ENCODE peak calls at places on chromosomes 12 and 14, in ten cellular contexts. O is A549, G is psoas muscle, B is A673, C is fibroblast of mammary gland, H is lower lobe of right lung, Z is endothelial cell of umbilical vein, X is heart right ventricle, R is upper lobe of right lung, M is Caco-2. A is an unnamed sample.

GRCh38 chr12:70831538-70831937 is 89.0 kb downstream of the PTPRR start:
- DNase-seq in G (no peak), Z (no peak), R (no peak), X (no peak), O (no peak), M (no peak), H (no peak), C (peak; percentile 56), B (peak; percentile 18), A (no peak)

GRCh38 chr12:105933671-105934665 is 204.8 kb downstream of the NUAK1 start:
- DNase-seq in H (no peak), O (peak; percentile 33), C (peak; percentile 91), Z (peak; percentile 96), M (no peak), R (no peak), X (no peak), G (peak; percentile 73), B (peak; percentile 45), A (peak; percentile 97)

GRCh38 chr14:94284221-94284620 is 8.8 kb downstream of the SERPINA10 start:
- DNase-seq in B (peak; percentile 35), Z (no peak), M (no peak), O (no peak), C (no peak), X (no peak), R (no peak), H (no peak), G (no peak), A (peak; percentile 23)

GRCh38 chr12:120231316-120232011 is 30.6 kb upstream of the RPLP0 start:
- DNase-seq in B (peak; percentile 94), M (peak; percentile 42), R (no peak), X (no peak), C (peak; percentile 96), O (peak; percentile 94), G (no peak), H (peak; percentile 68), Z (peak; percentile 93), A (peak; percentile 94)

GRCh38 chr14:61570188-61570960 is 124.9 kb upstream of the HIF1A start:
- DNase-seq in B (no peak), Z (no peak), H (no peak), X (no peak), O (no peak), C (peak; percentile 49), G (no peak), M (no peak), R (no peak), A (no peak)

GRCh38 chr14:98270201-98270600 is 1001.8 kb downstream of the BCL11B start:
- DNase-seq in R (no peak), O (no peak), Z (no peak), M (no peak), H (no peak), C (no peak), G (no peak), B (no peak), X (no peak), A (peak; percentile 14)

GRCh38 chr12:7460375-7461259 is 16.7 kb upstream of the CD163L1 start:
- DNase-seq in R (no peak), X (peak; percentile 30), H (no peak), O (peak; percentile 66), C (peak; percentile 67), B (peak; percentile 68), M (peak; percentile 82), Z (peak; percentile 73), G (no peak), A (peak; percentile 61)

GRCh38 chr12:356276-356988 is 32.7 kb downstream of the KDM5A start:
- DNase-seq in C (peak; percentile 47), G (no peak), Z (no peak), B (peak; percentile 27), R (no peak), H (no peak), M (no peak), X (no peak), O (no peak), A (peak; percentile 26)

GRCh38 chr14:39102265-39102968 is 618 bp downstream of the SEC23A start:
- DNase-seq in H (no peak), B (peak; percentile 10), C (peak; percentile 72), X (no peak), R (no peak), M (peak; percentile 81), O (peak; percentile 34), G (no peak), Z (peak; percentile 58), A (peak; percentile 36)

GRCh38 chr12:65532744-65533143 is 254.3 kb downstream of the MSRB3 start:
- DNase-seq in R (no peak), O (no peak), Z (peak; percentile 17), M (peak; percentile 20), B (no peak), C (peak; percentile 85), G (no peak), H (no peak), X (no peak), A (peak; percentile 94)

GRCh38 chr14:104184911-104185499 is 46.6 kb downstream of the KIF26A start:
- DNase-seq in X (peak; percentile 71), O (no peak), H (no peak), B (no peak), Z (peak; percentile 86), G (no peak), M (no peak), R (no peak), C (no peak), A (no peak)

GRCh38 chr12:108696111-108696995 is 35.0 kb downstream of the CORO1C start:
- DNase-seq in X (no peak), R (no peak), B (no peak), M (no peak), H (no peak), O (no peak), C (peak; percentile 100), G (no peak), Z (no peak), A (peak; percentile 99)

GRCh38 chr14:76577837-76578236 is 183.4 kb upstream of the VASH1 start:
- DNase-seq in B (no peak), X (no peak), G (no peak), Z (no peak), R (no peak), C (no peak), M (no peak), H (no peak), O (no peak), A (no peak)

GRCh38 chr12:674272-674781 is 11.1 kb upstream of the NINJ2 start:
- DNase-seq in G (no peak), Z (peak; percentile 19), M (no peak), H (no peak), X (no peak), C (peak; percentile 24), R (no peak), B (peak; percentile 31), O (no peak), A (no peak)

GRCh38 chr12:71046215-71046614 is 111.6 kb downstream of the TSPAN8 start:
- DNase-seq in H (no peak), G (no peak), R (no peak), Z (peak; percentile 8), B (no peak), X (no peak), M (no peak), O (no peak), C (peak; percentile 92), A (peak; percentile 38)

GRCh38 chr14:24411468-24412454 is 13.0 kb downstream of the NYNRIN start:
- DNase-seq in H (no peak), G (no peak), B (peak; percentile 69), M (peak; percentile 60), C (peak; percentile 68), X (no peak), R (no peak), Z (peak; percentile 70), O (peak; percentile 74), A (peak; percentile 54)

GRCh38 chr12:88810806-88811205 is 230.5 kb upstream of the KITLG start:
- DNase-seq in X (no peak), O (no peak), R (no peak), C (no peak), B (no peak), H (no peak), G (no peak), Z (no peak), M (no peak), A (no peak)

GRCh38 chr12:22480016-22480415 is 64.3 kb downstream of the C2CD5 start:
- DNase-seq in X (no peak), R (no peak), Z (no peak), B (no peak), C (no peak), H (no peak), M (no peak), G (no peak), O (no peak), A (no peak)

GRCh38 chr12:22477166-22477893 is 67.0 kb downstream of the C2CD5 start:
- DNase-seq in R (no peak), G (no peak), Z (peak; percentile 51), B (no peak), X (no peak), H (no peak), C (peak; percentile 80), M (no peak), O (no peak), A (peak; percentile 83)

GRCh38 chr12:22474970-22475720 is 69.2 kb downstream of the C2CD5 start:
- DNase-seq in C (no peak), M (no peak), Z (no peak), R (no peak), B (no peak), X (no peak), G (no peak), H (no peak), O (no peak), A (peak; percentile 28)

GRCh38 chr12:22481557-22482104 is 62.7 kb downstream of the C2CD5 start:
- DNase-seq in B (no peak), Z (no peak), C (no peak), O (no peak), G (no peak), X (no peak), R (no peak), H (no peak), M (no peak), A (no peak)

GRCh38 chr12:22477894-22478287 is 66.5 kb downstream of the C2CD5 start:
- DNase-seq in B (no peak), C (no peak), O (no peak), G (no peak), Z (peak; percentile 68), M (no peak), X (no peak), H (no peak), R (no peak), A (peak; percentile 40)
- H3K4me3 ChIP-seq in B (no peak overlapping the region), C (no peak overlapping the region), O (no peak overlapping the region), G (no peak overlapping the region), Z (no peak overlapping the region), M (no peak overlapping the region), X (no peak overlapping the region), H (no peak overlapping the region), R (no peak overlapping the region), A (no peak overlapping the region)

GRCh38 chr14:31387091-31387490 is 33.3 kb downstream of the HEATR5A start:
- DNase-seq in B (no peak), H (no peak), X (no peak), O (no peak), R (no peak), M (no peak), Z (no peak), G (no peak), C (no peak), A (no peak)
- TF ChIP-seq CTCF in B (no peak), H (no peak), X (no peak), O (no peak), R (no peak), M (no peak), Z (no peak), G (no peak), C (no peak), A (no peak)

GRCh38 chr14:63707216-63707615 is 20.6 kb downstream of the SGPP1 start:
- DNase-seq in O (no peak), B (no peak), X (no peak), R (no peak), C (no peak), Z (no peak), M (no peak), G (no peak), H (no peak), A (no peak)
- H3K4me3 ChIP-seq in O (no peak overlapping the region), B (no peak overlapping the region), X (no peak overlapping the region), R (no peak overlapping the region), C (no peak overlapping the region), Z (no peak overlapping the region), M (no peak overlapping the region), G (no peak overlapping the region), H (no peak overlapping the region), A (no peak overlapping the region)

GRCh38 chr12:130247634-130248237 is 85.5 kb downstream of the FZD10 start:
- DNase-seq in B (no peak), X (no peak), H (no peak), Z (no peak), O (no peak), R (no peak), C (no peak), G (no peak), M (no peak), A (no peak)
- TF ChIP-seq CTCF in B (no peak), X (no peak), H (no peak), Z (no peak), O (no peak), R (no peak), C (no peak), G (no peak), M (no peak), A (no peak)